ENCODE peak calls at places on chromosomes 13 and 19, in four cellular contexts. One of them, this sample, is unnamed.

GRCh38 chr13:94300401-94300800 is 179.1 kb downstream of the DCT start:
- DNase-seq in upper lobe of right lung: no peak
- DNase-seq in fibroblast of mammary gland: no peak
- DNase-seq in heart left ventricle: no peak
- DNase-seq in this sample: no peak

GRCh38 chr13:26623125-26623524 is 65.6 kb downstream of the WASF3 start:
- DNase-seq in heart left ventricle: no peak
- DNase-seq in upper lobe of right lung: no peak
- DNase-seq in fibroblast of mammary gland: peak
- DNase-seq in this sample: no peak

GRCh38 chr19:43562211-43562697 is 13.1 kb downstream of the XRCC1 start:
- DNase-seq in fibroblast of mammary gland: no peak
- DNase-seq in heart left ventricle: no peak
- DNase-seq in upper lobe of right lung: no peak
- DNase-seq in this sample: no peak

GRCh38 chr19:39078436-39079200 is 5.5 kb upstream of the ACP7 start:
- DNase-seq in upper lobe of right lung: no peak
- DNase-seq in fibroblast of mammary gland: peak
- DNase-seq in heart left ventricle: no peak
- DNase-seq in this sample: no peak

GRCh38 chr19:8224394-8225145 is 15.4 kb downstream of the CERS4 start:
- DNase-seq in heart left ventricle: peak
- DNase-seq in upper lobe of right lung: no peak
- DNase-seq in fibroblast of mammary gland: peak
- DNase-seq in this sample: peak

GRCh38 chr13:51453959-51454703 is 1.3 kb upstream of the INTS6 start:
- DNase-seq in fibroblast of mammary gland: peak
- DNase-seq in upper lobe of right lung: no peak
- DNase-seq in heart left ventricle: peak
- DNase-seq in this sample: peak

GRCh38 chr13:81639984-81640582 is 1299.2 kb upstream of the SPRY2 start:
- DNase-seq in heart left ventricle: no peak
- DNase-seq in fibroblast of mammary gland: no peak
- DNase-seq in upper lobe of right lung: no peak
- DNase-seq in this sample: peak

GRCh38 chr13:45120967-45121366 is 657 bp downstream of the GTF2F2 start:
- DNase-seq in upper lobe of right lung: no peak
- DNase-seq in heart left ventricle: no peak
- DNase-seq in fibroblast of mammary gland: no peak
- DNase-seq in this sample: no peak

GRCh38 chr19:7868671-7869452 is 5.3 kb downstream of the PRR36 start:
- DNase-seq in fibroblast of mammary gland: peak
- DNase-seq in heart left ventricle: peak
- DNase-seq in upper lobe of right lung: peak
- DNase-seq in this sample: peak

GRCh38 chr19:3146677-3147100 is 10.9 kb downstream of the GNA15 start:
- DNase-seq in upper lobe of right lung: peak
- DNase-seq in fibroblast of mammary gland: no peak
- DNase-seq in heart left ventricle: no peak
- DNase-seq in this sample: no peak

GRCh38 chr13:55572408-55572807 is 1568.3 kb upstream of the PRR20A start:
- DNase-seq in upper lobe of right lung: no peak
- DNase-seq in fibroblast of mammary gland: no peak
- DNase-seq in heart left ventricle: no peak
- DNase-seq in this sample: no peak

GRCh38 chr13:48069573-48069972 is 25.3 kb downstream of the MED4 start:
- DNase-seq in fibroblast of mammary gland: peak
- DNase-seq in upper lobe of right lung: no peak
- DNase-seq in heart left ventricle: no peak
- DNase-seq in this sample: no peak

GRCh38 chr19:5321851-5322681 is 18.5 kb downstream of the PTPRS start:
- DNase-seq in upper lobe of right lung: no peak
- DNase-seq in heart left ventricle: peak
- DNase-seq in fibroblast of mammary gland: no peak
- DNase-seq in this sample: no peak

GRCh38 chr13:91398413-91399188 is at the start of gene GPC5:
- DNase-seq in heart left ventricle: peak
- DNase-seq in fibroblast of mammary gland: peak
- DNase-seq in upper lobe of right lung: peak
- DNase-seq in this sample: peak

GRCh38 chr13:113616991-113617749 is 32.6 kb downstream of the TFDP1 start:
- DNase-seq in fibroblast of mammary gland: no peak
- DNase-seq in upper lobe of right lung: no peak
- DNase-seq in heart left ventricle: no peak
- DNase-seq in this sample: no peak

GRCh38 chr19:17097593-17098126 is 22.1 kb downstream of the MYO9B start:
- DNase-seq in upper lobe of right lung: no peak
- DNase-seq in heart left ventricle: no peak
- DNase-seq in fibroblast of mammary gland: peak
- DNase-seq in this sample: peak

GRCh38 chr19:55212447-55212846 is 3.1 kb upstream of the PTPRH start:
- DNase-seq in upper lobe of right lung: no peak
- DNase-seq in heart left ventricle: no peak
- DNase-seq in fibroblast of mammary gland: no peak
- DNase-seq in this sample: no peak

GRCh38 chr13:61170791-61171330 is 244.8 kb downstream of the PCDH20 start:
- DNase-seq in fibroblast of mammary gland: no peak
- DNase-seq in upper lobe of right lung: no peak
- DNase-seq in heart left ventricle: no peak
- DNase-seq in this sample: no peak

GRCh38 chr13:40777166-40777956 is 6.4 kb upstream of the MRPS31 start:
- DNase-seq in fibroblast of mammary gland: peak
- DNase-seq in upper lobe of right lung: no peak
- DNase-seq in heart left ventricle: no peak
- DNase-seq in this sample: peak

GRCh38 chr13:106337096-106337495 is 198.4 kb downstream of the EFNB2 start:
- DNase-seq in heart left ventricle: no peak
- DNase-seq in upper lobe of right lung: no peak
- DNase-seq in fibroblast of mammary gland: peak
- DNase-seq in this sample: no peak

GRCh38 chr13:101202590-101202989 is 213.7 kb downstream of the NALCN start:
- DNase-seq in heart left ventricle: no peak
- DNase-seq in upper lobe of right lung: no peak
- DNase-seq in fibroblast of mammary gland: no peak
- DNase-seq in this sample: no peak

GRCh38 chr13:113216165-113217056 is 7.0 kb downstream of the CUL4A start:
- DNase-seq in upper lobe of right lung: peak
- DNase-seq in fibroblast of mammary gland: peak
- DNase-seq in heart left ventricle: peak
- DNase-seq in this sample: no peak

GRCh38 chr19:51098366-51099069 is 9.7 kb downstream of the CTU1 start:
- DNase-seq in heart left ventricle: peak
- DNase-seq in fibroblast of mammary gland: peak
- DNase-seq in upper lobe of right lung: peak
- DNase-seq in this sample: peak

GRCh38 chr19:18274303-18274775 is at the start of gene IQCN:
- DNase-seq in fibroblast of mammary gland: no peak
- DNase-seq in upper lobe of right lung: no peak
- DNase-seq in heart left ventricle: no peak
- DNase-seq in this sample: no peak

GRCh38 chr13:98174321-98174720 is 2.7 kb downstream of the RNF113B start:
- DNase-seq in heart left ventricle: no peak
- DNase-seq in upper lobe of right lung: no peak
- DNase-seq in fibroblast of mammary gland: peak
- DNase-seq in this sample: no peak

GRCh38 chr13:49836516-49836915 is 44.0 kb upstream of the KPNA3 start:
- DNase-seq in heart left ventricle: no peak
- DNase-seq in upper lobe of right lung: no peak
- DNase-seq in fibroblast of mammary gland: no peak
- DNase-seq in this sample: no peak

GRCh38 chr19:13850910-13851753 is 25.8 kb upstream of the NANOS3 start:
- DNase-seq in upper lobe of right lung: peak
- DNase-seq in heart left ventricle: peak
- DNase-seq in fibroblast of mammary gland: peak
- DNase-seq in this sample: no peak

GRCh38 chr13:77565635-77566034 is 30.1 kb downstream of the SCEL start:
- DNase-seq in fibroblast of mammary gland: peak
- DNase-seq in heart left ventricle: no peak
- DNase-seq in upper lobe of right lung: no peak
- DNase-seq in this sample: no peak

GRCh38 chr19:16660763-16661479 is at the start of gene TMEM38A:
- DNase-seq in upper lobe of right lung: peak
- DNase-seq in fibroblast of mammary gland: no peak
- DNase-seq in heart left ventricle: peak
- DNase-seq in this sample: peak

GRCh38 chr19:17170538-17171297 is 44.4 kb upstream of the USE1 start:
- DNase-seq in heart left ventricle: no peak
- DNase-seq in fibroblast of mammary gland: peak
- DNase-seq in upper lobe of right lung: no peak
- DNase-seq in this sample: no peak

GRCh38 chr13:50149932-50150331 is 134.7 kb downstream of the KCNRG start:
- DNase-seq in upper lobe of right lung: no peak
- DNase-seq in fibroblast of mammary gland: no peak
- DNase-seq in heart left ventricle: peak
- DNase-seq in this sample: peak

GRCh38 chr19:17481986-17482385 is 11.7 kb downstream of the SLC27A1 start:
- DNase-seq in upper lobe of right lung: no peak
- DNase-seq in fibroblast of mammary gland: no peak
- DNase-seq in heart left ventricle: no peak
- DNase-seq in this sample: peak

GRCh38 chr13:24269803-24270202 is 39.6 kb upstream of the C1QTNF9 start:
- DNase-seq in fibroblast of mammary gland: no peak
- DNase-seq in heart left ventricle: no peak
- DNase-seq in upper lobe of right lung: no peak
- DNase-seq in this sample: peak

GRCh38 chr19:47255947-47256687 is at the start of gene CCDC9:
- DNase-seq in heart left ventricle: peak
- DNase-seq in upper lobe of right lung: peak
- DNase-seq in fibroblast of mammary gland: peak
- DNase-seq in this sample: peak

GRCh38 chr13:94632227-94632980 is 30.7 kb downstream of the GPR180 start:
- DNase-seq in heart left ventricle: no peak
- DNase-seq in fibroblast of mammary gland: peak
- DNase-seq in upper lobe of right lung: no peak
- DNase-seq in this sample: no peak

GRCh38 chr19:35476149-35476548 is 14.1 kb downstream of the KRTDAP start:
- DNase-seq in upper lobe of right lung: no peak
- DNase-seq in heart left ventricle: no peak
- DNase-seq in fibroblast of mammary gland: no peak
- DNase-seq in this sample: no peak
- TF ChIP-seq CTCF in upper lobe of right lung: peak
- TF ChIP-seq CTCF in heart left ventricle: no peak
- TF ChIP-seq CTCF in fibroblast of mammary gland: peak
- TF ChIP-seq CTCF in this sample: peak

DNA sequence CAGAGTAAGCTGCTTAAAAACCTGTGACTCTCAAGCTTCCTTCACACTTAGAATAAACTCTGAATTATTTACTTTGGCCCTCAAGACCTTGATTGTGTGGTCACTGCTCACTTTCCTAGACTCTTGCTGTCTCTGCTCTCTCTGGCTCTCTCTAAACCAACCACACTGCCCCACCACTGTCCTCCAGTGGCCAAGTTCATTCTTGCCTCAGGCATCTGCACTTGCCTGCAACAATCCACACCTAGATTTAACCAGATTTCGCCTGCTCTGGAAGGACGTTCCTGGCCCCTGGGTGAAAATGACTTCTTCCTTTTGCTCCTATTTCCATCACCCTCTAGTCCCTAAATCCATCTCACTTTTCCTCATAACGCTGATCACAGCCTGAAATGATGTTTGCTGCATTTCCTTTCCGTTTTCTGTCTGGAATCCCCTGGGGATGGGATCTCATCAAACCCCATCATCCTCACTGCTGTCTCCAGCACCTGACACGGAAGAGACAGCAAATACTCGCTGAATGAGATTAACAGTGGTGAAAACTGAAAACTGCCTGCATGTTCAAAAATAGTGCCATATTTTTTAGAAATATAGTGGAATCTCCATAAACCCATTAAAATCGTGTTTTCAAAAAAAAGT is 232.6 kb downstream of the UQCRFS1 start:
- DNase-seq in upper lobe of right lung: no peak
- DNase-seq in heart left ventricle: no peak
- DNase-seq in fibroblast of mammary gland: peak
- DNase-seq in this sample: no peak
- TF ChIP-seq CTCF in upper lobe of right lung: no peak
- TF ChIP-seq CTCF in heart left ventricle: peak
- TF ChIP-seq CTCF in fibroblast of mammary gland: peak
- TF ChIP-seq CTCF in this sample: no peak

GRCh38 chr19:405138-405965 is 3.6 kb downstream of the C2CD4C start:
- DNase-seq in heart left ventricle: no peak
- DNase-seq in fibroblast of mammary gland: no peak
- DNase-seq in upper lobe of right lung: peak
- DNase-seq in this sample: no peak
- TF ChIP-seq CTCF in heart left ventricle: no peak
- TF ChIP-seq CTCF in fibroblast of mammary gland: no peak
- TF ChIP-seq CTCF in upper lobe of right lung: no peak
- TF ChIP-seq CTCF in this sample: no peak

DNA sequence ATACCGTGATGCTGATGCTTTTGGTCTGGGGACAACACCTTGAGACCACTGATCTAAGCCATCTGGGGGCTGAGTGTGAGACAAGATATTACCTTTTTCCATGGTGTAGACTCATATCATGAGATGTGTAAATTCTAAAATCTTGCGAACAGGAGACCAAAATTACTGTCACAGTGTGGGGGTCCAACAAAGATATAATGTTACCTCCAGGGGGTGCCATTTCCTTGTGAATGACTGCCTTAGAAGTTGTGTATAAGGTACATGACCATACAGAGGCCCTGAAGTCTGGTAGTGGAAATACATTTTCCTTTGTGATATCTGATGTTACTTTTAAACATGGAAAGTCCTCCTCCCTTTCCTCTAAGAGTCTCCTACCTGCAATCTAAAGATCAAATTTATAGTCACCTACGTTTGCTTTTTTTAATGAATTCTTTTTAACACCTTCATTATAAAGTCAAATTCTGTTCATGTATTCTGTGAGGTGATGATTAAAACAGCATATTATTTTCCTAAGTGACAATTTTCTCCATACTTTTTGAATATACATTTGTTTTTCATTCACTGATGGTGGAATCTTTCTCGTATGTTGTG is 113.5 kb downstream of the RFC3 start:
- DNase-seq in upper lobe of right lung: no peak
- DNase-seq in fibroblast of mammary gland: peak
- DNase-seq in heart left ventricle: peak
- DNase-seq in this sample: no peak
- TF ChIP-seq CTCF in upper lobe of right lung: peak
- TF ChIP-seq CTCF in fibroblast of mammary gland: peak
- TF ChIP-seq CTCF in heart left ventricle: peak
- TF ChIP-seq CTCF in this sample: peak

GRCh38 chr19:984165-984967 is at the start of gene WDR18:
- DNase-seq in upper lobe of right lung: peak
- DNase-seq in heart left ventricle: peak
- DNase-seq in fibroblast of mammary gland: peak
- DNase-seq in this sample: peak
- TF ChIP-seq CTCF in upper lobe of right lung: peak
- TF ChIP-seq CTCF in heart left ventricle: peak
- TF ChIP-seq CTCF in fibroblast of mammary gland: no peak
- TF ChIP-seq CTCF in this sample: peak

DNA sequence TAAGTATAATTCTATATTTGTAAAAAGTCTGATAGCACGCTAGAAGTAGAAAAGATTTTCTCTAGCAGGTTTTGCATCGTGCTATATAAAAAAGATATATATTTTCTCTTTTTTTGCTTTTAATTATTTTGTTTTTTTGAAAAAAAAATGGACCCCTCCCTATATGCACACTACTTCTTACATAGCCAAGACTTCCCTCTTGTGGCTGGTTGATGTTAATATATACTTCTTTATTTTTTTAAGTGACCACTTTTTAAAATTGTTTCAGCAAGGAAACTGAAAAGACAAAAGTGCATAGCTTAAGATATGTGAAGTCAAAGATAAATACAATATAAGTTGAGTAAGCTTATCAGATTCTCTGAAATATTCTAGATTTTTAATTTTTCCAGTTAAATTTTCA is 1202.8 kb downstream of the DIAPH3 start:
- DNase-seq in upper lobe of right lung: no peak
- DNase-seq in heart left ventricle: no peak
- DNase-seq in fibroblast of mammary gland: peak
- DNase-seq in this sample: no peak
- TF ChIP-seq CTCF in upper lobe of right lung: peak
- TF ChIP-seq CTCF in heart left ventricle: peak
- TF ChIP-seq CTCF in fibroblast of mammary gland: no peak
- TF ChIP-seq CTCF in this sample: peak

This sample was measured in testis.